ENCODE peak calls at places on chromosomes 13 and 19, in four cellular contexts. S is COR-L47; O is CD8-positive, alpha-beta T cell; E is GM12865. L is an unnamed sample.

GRCh38 chr13:108915095-108915633 is 285.8 kb downstream of the MYO16 start:
- DNase-seq in S (no peak), O (no peak), E (peak), L (peak)

GRCh38 chr13:114141261-114141996 is 9.0 kb upstream of the RASA3 start:
- DNase-seq in S (no peak), O (no peak), E (no peak), L (no peak)

GRCh38 chr13:46893820-46894533 is 2.9 kb downstream of the HTR2A start:
- DNase-seq in S (peak), O (peak), E (peak), L (peak)

GRCh38 chr13:45162194-45162593 is 38.7 kb downstream of the KCTD4 start:
- DNase-seq in S (no peak), O (no peak), E (no peak), L (no peak)

GRCh38 chr19:51698296-51698695 is 5.2 kb downstream of the SPACA6 start:
- DNase-seq in S (no peak), O (no peak), E (no peak), L (no peak)

GRCh38 chr13:101415358-101416174 is 742 bp downstream of the NALCN start:
- DNase-seq in S (no peak), O (no peak), E (peak), L (no peak)

GRCh38 chr19:4742717-4743646 is 19.3 kb upstream of the DPP9 start:
- DNase-seq in S (peak), O (no peak), E (no peak), L (no peak)

GRCh38 chr13:93416943-93417342 is 190.3 kb downstream of the GPC6 start:
- DNase-seq in S (no peak), O (no peak), E (no peak), L (no peak)

L was measured in Caki2.